ENCODE peak calls at places on chromosomes 4 and X, in seven cellular contexts. G is T-cell; R is activated CD4-positive, CD25-positive, alpha-beta regulatory T cell treated with anti-CD3 and anti-CD28 coated beads, Interleukin-2, amount 50 U/mL, for 72 hours; Z is activated T-helper 1 cell treated with Interleukin-2 at 50 U/mL for 16 hours; N is T-helper 2 cell; X is NCI-H1417; M is HFF-Myc. W is an unnamed sample.

GRCh38 chrX:68833448-68833805 is 4.6 kb downstream of the EFNB1 start:
- DNase-seq in G (no peak), R (no peak), Z (no peak), N (no peak), X (no peak), M (no peak), W (no peak)

GRCh38 chrX:129934952-129935351 is 29.0 kb downstream of the UTP14A start:
- DNase-seq in G (no peak), R (no peak), Z (no peak), N (no peak), X (peak; percentile 30), M (no peak), W (no peak)

GRCh38 chr4:154126276-154126675 is 337.4 kb upstream of the SFRP2 start:
- DNase-seq in G (no peak), R (no peak), Z (no peak), N (no peak), X (no peak), M (no peak), W (no peak)

GRCh38 chr4:42302348-42302747 is 94.9 kb upstream of the SHISA3 start:
- DNase-seq in G (no peak), R (no peak), Z (no peak), N (no peak), X (peak; percentile 79), M (no peak), W (no peak)

GRCh38 chr4:187541666-187542065 is 453.9 kb upstream of the ZFP42 start:
- DNase-seq in G (no peak), R (no peak), Z (no peak), N (no peak), X (no peak), M (no peak), W (no peak)

GRCh38 chr4:116926631-116927295 is 158.6 kb downstream of the TRAM1L1 start:
- DNase-seq in G (no peak), R (no peak), Z (no peak), N (no peak), X (no peak), M (no peak), W (no peak)

GRCh38 chr4:168731006-168731636 is 234.3 kb downstream of the PALLD start:
- DNase-seq in G (no peak), R (no peak), Z (no peak), N (no peak), X (no peak), M (no peak), W (no peak)

GRCh38 chr4:56728512-56728911 is 47.4 kb upstream of the HOPX start:
- DNase-seq in G (no peak), R (no peak), Z (no peak), N (no peak), X (peak; percentile 17), M (peak; percentile 84), W (no peak)

GRCh38 chr4:56655209-56655626 is 25.9 kb downstream of the HOPX start:
- DNase-seq in G (no peak), R (no peak), Z (no peak), N (no peak), X (peak; percentile 49), M (no peak), W (no peak)

GRCh38 chrX:114962209-114962608 is 55.2 kb downstream of the IL13RA2 start:
- DNase-seq in G (no peak), R (no peak), Z (no peak), N (no peak), X (no peak), M (no peak), W (no peak)

GRCh38 chr4:102503301-102503746 is 2.2 kb downstream of the NFKB1 start:
- DNase-seq in G (no peak), R (no peak), Z (no peak), N (no peak), X (peak; percentile 73), M (no peak), W (no peak)

GRCh38 chr4:2257361-2258001 is 4.4 kb downstream of the MXD4 start:
- DNase-seq in G (no peak), R (peak; percentile 12), Z (no peak), N (no peak), X (no peak), M (no peak), W (no peak)

GRCh38 chr4:11635336-11635735 is 206.6 kb upstream of the HS3ST1 start:
- DNase-seq in G (no peak), R (no peak), Z (no peak), N (no peak), X (no peak), M (no peak), W (no peak)

GRCh38 chrX:114166601-114167000 is 417.3 kb upstream of the HTR2C start:
- DNase-seq in G (no peak), R (no peak), Z (no peak), N (no peak), X (no peak), M (no peak), W (no peak)

GRCh38 chr4:128810331-128810870 is 901 bp downstream of the JADE1 start:
- DNase-seq in G (no peak), R (peak; percentile 37), Z (peak; percentile 2), N (no peak), X (peak; percentile 83), M (no peak), W (peak; percentile 43)

GRCh38 chr4:106194801-106195200 is 121.2 kb downstream of the TBCK start:
- DNase-seq in G (no peak), R (no peak), Z (no peak), N (no peak), X (no peak), M (no peak), W (no peak)

GRCh38 chr4:126888968-126889367 is 743.8 kb upstream of the INTU start:
- DNase-seq in G (no peak), R (no peak), Z (no peak), N (no peak), X (no peak), M (no peak), W (no peak)

GRCh38 chrX:128020701-128021100 is 31.5 kb downstream of the ACTRT1 start:
- DNase-seq in G (no peak), R (no peak), Z (no peak), N (no peak), X (no peak), M (no peak), W (no peak)

GRCh38 chrX:136328933-136329332 is 28.2 kb downstream of the ADGRG4 start:
- DNase-seq in G (no peak), R (no peak), Z (no peak), N (no peak), X (no peak), M (no peak), W (no peak)

GRCh38 chr4:93243262-93243661 is 585.3 kb upstream of the ATOH1 start:
- DNase-seq in G (no peak), R (no peak), Z (no peak), N (no peak), X (peak; percentile 12), M (no peak), W (no peak)

GRCh38 chrX:53045002-53045401 is 3.6 kb upstream of the GPR173 start:
- DNase-seq in G (no peak), R (no peak), Z (no peak), N (no peak), X (peak; percentile 21), M (no peak), W (peak; percentile 1)

GRCh38 chrX:149641832-149642231 is 10.2 kb upstream of the TMEM185A start:
- DNase-seq in G (no peak), R (no peak), Z (no peak), N (no peak), X (no peak), M (no peak), W (no peak)

W was measured in NCI-H1436.